ENCODE peak calls at places on chromosomes 1 and 21, in six cellular contexts. C, L, G, J, U and I are unnamed samples.

GRCh38 chr1:107706181-107706580 is 258.8 kb downstream of the VAV3 start:
- DNase-seq in G (no peak), J (no peak), C (no peak), L (no peak), U (no peak), I (no peak)

GRCh38 chr1:8816831-8817412 is 518 bp downstream of the RERE start:
- DNase-seq in C (peak; percentile 26), J (peak; percentile 44), L (no peak), G (peak; percentile 35), U (no peak), I (peak; percentile 38)

GRCh38 chr21:41369915-41370839 is 8.3 kb downstream of the MX2 start:
- DNase-seq in L (no peak), U (no peak), J (no peak), C (no peak), G (no peak), I (peak; percentile 11)

GRCh38 chr1:185581961-185582725 is 152.0 kb upstream of the HMCN1 start:
- DNase-seq in J (no peak), U (no peak), L (no peak), G (no peak), C (no peak), I (no peak)

GRCh38 chr1:151681921-151682320 is 34.7 kb downstream of the CELF3 start:
- DNase-seq in C (no peak), L (no peak), G (no peak), U (no peak), J (no peak), I (no peak)

GRCh38 chr1:40306296-40306695 is 10.8 kb downstream of the COL9A2 start:
- DNase-seq in C (no peak), G (no peak), L (no peak), J (no peak), U (no peak), I (no peak)

GRCh38 chr1:93681549-93682412 is at the start of gene BCAR3:
- DNase-seq in G (peak; percentile 79), L (no peak), C (peak; percentile 71), J (peak; percentile 84), U (peak; percentile 82), I (peak; percentile 57)

GRCh38 chr1:67158401-67158800 is 7.9 kb upstream of the IL23R start:
- DNase-seq in G (no peak), J (no peak), C (no peak), U (no peak), L (no peak), I (no peak)

GRCh38 chr1:14113841-14114567 is 414.0 kb downstream of the PRDM2 start:
- DNase-seq in U (peak; percentile 16), C (peak; percentile 62), J (peak; percentile 68), L (no peak), G (peak; percentile 23), I (no peak)

GRCh38 chr1:43232482-43232881 is 37.3 kb upstream of the TMEM125 start:
- DNase-seq in U (no peak), J (no peak), G (no peak), C (no peak), L (no peak), I (no peak)

GRCh38 chr1:155960081-155960745 is 18.1 kb downstream of the ARHGEF2 start:
- DNase-seq in J (no peak), G (no peak), C (no peak), U (no peak), L (no peak), I (no peak)

GRCh38 chr1:53944469-53945182 is 873 bp downstream of the IFT25 start:
- DNase-seq in G (peak; percentile 19), L (no peak), C (no peak), U (peak; percentile 15), J (peak; percentile 32), I (no peak)

GRCh38 chr1:84569216-84569615 is 5.0 kb downstream of the CTBS start:
- DNase-seq in G (no peak), U (no peak), C (no peak), L (no peak), J (no peak), I (no peak)

GRCh38 chr1:3433076-3433475 is 21.4 kb upstream of the ARHGEF16 start:
- DNase-seq in J (no peak), C (no peak), L (no peak), U (no peak), G (no peak), I (no peak)

GRCh38 chr1:28062806-28063205 is 25.6 kb downstream of the EYA3 start:
- DNase-seq in G (no peak), L (no peak), U (peak; percentile 69), J (peak; percentile 40), C (no peak), I (no peak)